ENCODE peak calls at places on chromosome 1, in five cellular contexts. M, H, V, P and Z are unnamed samples.
A peak's percentile ranks its signal among the peaks of the same experiment; 100 is the strongest.

GRCh38 chr1:243558556-243558955 is 291.5 kb downstream of the AKT3 start:
- DNase-seq in H (no peak), V (no peak), P (no peak), M (no peak), Z (no peak)

GRCh38 chr1:188281927-188282326 is 1453.2 kb downstream of the PLA2G4A start:
- DNase-seq in P (no peak), V (no peak), M (no peak), H (no peak), Z (no peak)

GRCh38 chr1:89041055-89041707 is 18.5 kb upstream of the GBP3 start:
- DNase-seq in V (no peak), P (no peak), H (no peak), M (no peak), Z (no peak)

GRCh38 chr1:153903841-153904455 is 18.8 kb downstream of the GATAD2B start:
- DNase-seq in H (no peak), P (no peak), M (no peak), V (no peak), Z (no peak)

GRCh38 chr1:44417351-44418021 is 12.4 kb downstream of the RNF220 start:
- DNase-seq in V (no peak), H (no peak), M (peak; percentile 85), P (no peak), Z (no peak)

GRCh38 chr1:246591504-246591903 is 25.2 kb downstream of the CNST start:
- DNase-seq in H (no peak), V (no peak), M (no peak), P (no peak), Z (no peak)

GRCh38 chr1:148372731-148373130 is 110.4 kb downstream of the PPIAL4G start:
- DNase-seq in V (peak; percentile 20), H (no peak), M (no peak), P (no peak), Z (no peak)

GRCh38 chr1:24281591-24281990 is 37.6 kb upstream of the GRHL3 start:
- DNase-seq in P (no peak), M (no peak), V (no peak), H (no peak), Z (no peak)

GRCh38 chr1:93614550-93615200 is 67.0 kb downstream of the BCAR3 start:
- DNase-seq in V (peak; percentile 45), P (no peak), H (no peak), M (no peak), Z (no peak)

GRCh38 chr1:26696191-26696644 is 403 bp downstream of the ARID1A start:
- DNase-seq in P (peak; percentile 82), M (no peak), H (no peak), V (no peak), Z (peak; percentile 23)

GRCh38 chr1:55868026-55868425 is 652.9 kb upstream of the USP24 start:
- DNase-seq in M (no peak), H (no peak), V (peak; percentile 3), P (no peak), Z (no peak)

GRCh38 chr1:217721692-217722091 is 90.5 kb downstream of the SPATA17 start:
- DNase-seq in V (no peak), P (no peak), M (no peak), H (no peak), Z (no peak)

DNA sequence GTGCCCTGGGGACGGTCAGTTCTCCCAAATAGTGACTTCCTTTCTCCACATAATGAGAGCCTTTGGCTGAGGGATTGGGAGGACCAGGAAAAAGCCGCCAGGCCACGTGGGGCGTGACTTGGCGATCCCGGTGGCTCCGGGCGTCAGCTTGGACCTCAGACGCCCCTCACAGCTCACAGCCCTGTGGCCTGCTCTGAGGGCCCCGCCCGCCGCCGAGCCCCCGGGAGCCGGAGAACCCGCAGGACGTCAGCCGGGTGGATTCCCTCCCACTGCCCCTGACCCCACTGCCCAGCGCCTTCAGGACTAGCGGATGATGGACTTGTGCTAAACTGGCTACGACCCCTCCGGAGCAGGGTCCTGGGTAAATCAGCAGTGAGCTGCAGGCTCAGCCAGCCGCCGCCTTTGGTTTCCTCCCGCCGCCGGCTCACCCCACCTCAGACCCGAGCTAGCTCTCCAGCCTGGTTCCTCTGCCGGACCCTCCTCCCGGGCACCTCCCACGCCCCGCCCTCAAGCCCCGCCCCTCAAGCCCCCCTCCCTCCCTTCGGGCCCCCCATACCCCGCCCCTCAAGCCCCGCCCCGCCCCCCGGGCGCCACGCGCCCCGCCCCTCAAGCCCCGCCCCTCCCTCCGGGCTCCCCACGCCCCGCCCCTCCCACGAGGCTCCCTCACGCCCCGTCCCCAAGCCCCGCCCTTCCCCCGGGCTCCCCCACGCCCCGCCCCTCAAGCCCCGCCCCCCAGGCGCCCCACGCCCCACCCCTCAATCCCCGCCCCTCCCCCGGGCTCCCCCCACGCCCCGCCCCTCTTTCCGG is 10.0 kb upstream of the FAAP20 start:
- DNase-seq in P (peak; percentile 99), V (peak; percentile 57), M (peak; percentile 85), H (peak; percentile 97), Z (peak; percentile 93)
- TF ChIP-seq POLR2AphosphoS5 in P (peak; percentile 41), V (no peak), M (peak; percentile 36), H (no peak), Z (no peak)

GRCh38 chr1:112716133-112716720 is 1.1 kb upstream of the PPM1J start:
- DNase-seq in H (peak; percentile 59), V (peak; percentile 77), P (peak; percentile 83), M (peak; percentile 94), Z (peak; percentile 53)

GRCh38 chr1:112717263-112717662 is 2.1 kb upstream of the PPM1J start:
- DNase-seq in M (no peak), P (no peak), V (no peak), H (no peak), Z (no peak)

GRCh38 chr1:112713466-112714312 is 1.4 kb downstream of the PPM1J start:
- DNase-seq in H (peak; percentile 49), V (no peak), M (no peak), P (no peak), Z (peak; percentile 51)

GRCh38 chr1:112714313-112715263 is 544 bp downstream of the PPM1J start:
- DNase-seq in M (peak; percentile 74), P (peak; percentile 65), V (no peak), H (no peak), Z (peak; percentile 41)

DNA sequence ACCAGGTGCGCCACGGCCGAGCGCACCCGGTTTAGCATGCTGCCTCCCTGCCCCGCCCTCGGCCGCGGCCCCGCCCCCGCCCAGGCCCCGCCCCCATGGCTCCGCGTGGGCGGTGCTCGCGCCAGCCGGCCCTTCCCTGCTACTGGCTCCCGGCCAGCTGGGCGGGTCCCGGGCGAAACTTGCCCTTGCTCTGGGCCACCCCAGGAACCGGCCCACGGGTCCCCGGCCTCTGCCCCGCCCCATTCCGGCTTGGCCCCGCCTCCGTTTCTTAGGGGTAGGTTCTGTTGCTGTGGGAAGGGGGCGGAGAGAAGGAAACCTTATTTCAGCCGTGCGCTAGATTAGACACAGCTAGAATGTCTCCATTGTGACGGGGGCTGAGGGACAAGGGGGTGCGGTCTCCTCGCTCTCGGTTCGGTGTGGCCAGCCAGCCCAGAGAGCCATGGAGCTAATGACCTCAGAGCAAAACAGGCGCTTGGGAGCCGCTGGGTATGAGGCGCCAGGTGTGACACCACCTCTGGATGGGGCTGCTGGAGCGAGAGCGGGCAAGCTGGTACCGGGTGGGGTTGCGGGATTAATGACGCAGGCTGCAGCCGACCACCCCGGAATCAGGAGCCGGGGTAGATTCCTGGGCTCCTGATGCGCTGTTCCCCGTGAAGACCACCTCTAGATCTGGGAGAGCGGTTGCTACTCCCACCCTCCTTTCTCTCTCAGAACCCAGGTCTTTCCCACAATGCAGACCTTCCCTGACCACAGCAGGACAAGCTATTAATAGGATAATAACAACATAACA is at the start of gene PPM1J:
- DNase-seq in M (peak; percentile 100), V (peak; percentile 79), P (peak; percentile 100), H (peak; percentile 94), Z (peak; percentile 97)
- TF ChIP-seq POLR2A in M (no peak), V (no peak), P (no peak), H (no peak), Z (no peak)

DNA sequence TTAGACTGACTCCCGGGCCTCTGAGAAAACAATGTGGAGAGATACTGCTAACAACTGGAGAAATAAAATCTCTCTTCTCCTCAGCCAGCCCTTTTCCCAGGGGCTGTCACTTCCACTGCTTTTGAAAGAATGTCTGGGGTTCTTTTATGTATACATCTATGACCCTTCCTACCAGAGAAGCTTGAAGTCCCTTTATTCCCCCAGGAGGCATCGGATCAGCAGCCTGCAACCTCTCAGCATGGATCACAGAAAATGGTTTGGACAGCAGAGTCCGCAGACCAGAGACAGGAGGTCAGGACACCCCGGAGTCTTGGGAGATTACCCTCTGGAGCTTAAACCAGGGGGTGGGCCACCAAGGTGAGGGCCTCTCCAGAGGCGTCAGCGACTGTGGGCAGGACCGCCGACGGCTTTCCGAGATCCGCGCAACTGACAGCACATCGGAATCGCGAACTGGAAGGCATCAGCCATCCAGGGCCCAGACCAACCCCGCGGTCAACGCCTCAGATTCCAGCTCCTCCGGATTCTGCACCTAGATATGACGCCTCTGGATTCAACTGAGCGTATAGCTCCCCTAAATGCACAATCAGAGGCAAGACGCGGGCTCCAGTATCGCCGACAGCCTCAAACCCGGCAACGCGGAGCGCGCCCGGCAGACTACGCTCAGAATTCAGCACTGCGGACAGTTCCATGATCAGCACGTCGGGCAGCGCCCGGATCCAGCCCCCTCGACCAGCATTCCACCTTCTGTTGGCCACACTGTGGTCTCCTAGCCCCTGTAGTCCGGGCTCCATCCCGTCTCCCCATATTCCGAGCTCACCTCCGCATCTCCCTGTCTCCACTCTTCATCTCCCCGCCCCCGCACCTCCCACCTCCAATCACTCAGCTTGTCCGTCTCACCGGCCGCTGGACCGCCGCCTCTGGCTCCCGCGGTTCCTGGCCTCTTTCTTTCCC is 854 bp downstream of the EPHA10 start:
- DNase-seq in V (peak; percentile 31), H (peak; percentile 57), P (peak; percentile 67), M (peak; percentile 94), Z (no peak)
- TF ChIP-seq TAF1 in V (peak; percentile 86), H (no peak), P (no peak), M (no peak), Z (no peak)

GRCh38 chr1:32111040-32111628 is 3.3 kb downstream of the KPNA6 start:
- DNase-seq in H (no peak), P (no peak), M (no peak), V (no peak), Z (no peak)

GRCh38 chr1:32106663-32107273 is 1.1 kb upstream of the KPNA6 start:
- DNase-seq in H (no peak), M (no peak), V (no peak), P (no peak), Z (no peak)

GRCh38 chr1:32105338-32105737 is 2.5 kb upstream of the KPNA6 start:
- DNase-seq in H (no peak), P (no peak), M (no peak), V (no peak), Z (no peak)

GRCh38 chr1:32111789-32112188 is 3.9 kb downstream of the KPNA6 start:
- DNase-seq in M (no peak), H (no peak), V (no peak), P (no peak), Z (no peak)

DNA sequence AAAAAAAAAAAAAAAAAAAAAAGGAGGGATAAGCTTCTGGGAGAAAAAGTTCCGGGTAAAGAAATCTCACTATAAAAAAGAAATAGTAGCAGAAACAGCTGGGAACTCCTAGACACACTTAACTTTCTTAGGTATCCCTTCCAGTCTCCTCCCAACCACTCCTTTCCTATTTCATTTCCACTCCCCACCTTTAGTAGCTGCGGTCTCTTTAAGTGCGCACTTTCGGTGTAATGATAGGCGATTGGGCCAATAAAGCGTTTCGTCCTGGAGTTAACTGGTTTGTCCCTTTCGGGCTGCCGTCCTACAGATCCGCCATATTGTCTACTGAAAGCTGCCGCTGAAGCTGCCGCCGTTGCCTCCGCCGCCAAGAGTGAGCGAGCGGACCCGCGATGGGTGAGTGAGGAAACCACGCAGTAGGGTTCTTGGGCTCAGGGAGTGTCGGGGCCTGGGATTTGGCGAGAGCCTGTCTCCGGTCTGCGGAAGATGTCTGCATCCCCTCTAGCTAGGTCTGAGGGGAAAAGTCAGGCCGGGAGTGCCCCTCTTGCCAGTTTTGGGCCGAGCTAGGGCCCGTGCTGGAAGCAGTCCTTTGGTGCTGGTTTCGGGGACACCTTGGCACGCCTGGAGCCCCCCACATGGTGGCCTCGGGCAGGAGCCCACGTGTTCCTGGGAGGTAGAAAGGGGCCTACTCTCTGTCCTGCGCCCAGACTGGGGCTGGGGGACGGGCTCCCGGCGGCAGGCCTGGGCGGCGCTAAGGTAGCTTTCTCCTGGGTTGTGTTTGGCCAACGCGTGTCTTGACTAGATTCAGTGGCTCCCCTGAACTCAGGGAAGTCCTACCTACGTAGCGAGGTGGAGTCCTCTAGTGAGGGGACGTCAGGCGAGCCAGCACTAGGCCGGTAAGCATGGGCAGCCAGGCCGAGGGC is at the start of gene KPNA6:
- DNase-seq in M (peak; percentile 94), P (peak; percentile 81), H (peak; percentile 58), V (peak; percentile 92), Z (peak; percentile 49)
- TF ChIP-seq POLR2AphosphoS5 in M (peak; percentile 72), P (peak; percentile 57), H (peak; percentile 35), V (peak; percentile 74), Z (peak; percentile 62)